ENCODE peak calls at places on chromosomes 11 and 22, in ten cellular contexts. U, D, M, Y, K, V, F, J, B and G are unnamed samples.

GRCh38 chr22:41822289-41823057 is 10.4 kb upstream of the SREBF2 start:
- DNase-seq in Y (peak; percentile 64), M (no peak), B (peak; percentile 40), V (peak; percentile 61), U (peak; percentile 73), K (peak; percentile 45), D (no peak), F (no peak), J (no peak), G (peak; percentile 58)

GRCh38 chr11:58788355-58789023 is 56.0 kb downstream of the GLYATL2 start:
- DNase-seq in J (peak; percentile 8), B (peak; percentile 59), M (no peak), K (peak; percentile 47), Y (peak; percentile 48), D (no peak), U (peak; percentile 71), V (peak; percentile 66), F (no peak), G (peak; percentile 15)

GRCh38 chr22:29938285-29938693 is 55.3 kb downstream of the MTMR3 start:
- DNase-seq in B (no peak), K (no peak), D (no peak), J (no peak), M (no peak), V (peak; percentile 5), U (no peak), Y (no peak), F (no peak), G (no peak)

GRCh38 chr11:84909740-84910139 is 717.4 kb downstream of the DLG2 start:
- DNase-seq in D (no peak), F (no peak), K (no peak), Y (no peak), V (no peak), U (no peak), M (no peak), B (no peak), J (no peak), G (no peak)

GRCh38 chr11:65425971-65426838 is 3.6 kb downstream of the NEAT1 start:
- DNase-seq in B (no peak), V (peak; percentile 86), K (peak; percentile 73), U (peak; percentile 85), J (no peak), F (no peak), Y (peak; percentile 79), M (no peak), D (no peak), G (no peak)

GRCh38 chr22:39325392-39325932 is 6.0 kb upstream of the RPL3 start:
- DNase-seq in D (no peak), Y (no peak), V (peak; percentile 68), K (no peak), M (no peak), B (no peak), F (no peak), U (no peak), J (no peak), G (no peak)

GRCh38 chr22:42444060-42444904 is 12.1 kb upstream of the NFAM1 start:
- DNase-seq in D (peak; percentile 86), Y (peak; percentile 79), M (peak; percentile 87), B (peak; percentile 82), V (peak; percentile 89), K (peak; percentile 77), U (peak; percentile 95), F (peak; percentile 58), J (peak; percentile 69), G (peak; percentile 67)

GRCh38 chr11:65861533-65862183 is 1.4 kb downstream of the MUS81 start:
- DNase-seq in V (no peak), F (peak; percentile 14), U (no peak), J (no peak), M (no peak), D (no peak), B (no peak), Y (no peak), K (no peak), G (no peak)

GRCh38 chr22:46067159-46068111 is 82.9 kb upstream of the PPARA start:
- DNase-seq in F (no peak), J (no peak), D (no peak), U (peak; percentile 68), V (peak; percentile 51), Y (no peak), M (peak; percentile 16), K (no peak), B (peak; percentile 26), G (no peak)

GRCh38 chr11:70503878-70504240 is 105.5 kb downstream of the CTTN start:
- DNase-seq in M (no peak), Y (no peak), F (no peak), U (no peak), V (no peak), D (no peak), K (no peak), J (no peak), B (no peak), G (no peak)

GRCh38 chr11:79087238-79087956 is 353.4 kb downstream of the TENM4 start:
- DNase-seq in V (peak; percentile 97), B (no peak), J (no peak), F (no peak), M (no peak), K (no peak), U (peak; percentile 82), D (no peak), Y (no peak), G (peak; percentile 8)

GRCh38 chr22:22030493-22031182 is 48.1 kb upstream of the TOP3B start:
- DNase-seq in F (peak; percentile 62), M (no peak), U (peak; percentile 44), K (no peak), D (no peak), Y (no peak), V (peak; percentile 13), J (no peak), B (peak; percentile 23), G (no peak)

GRCh38 chr11:128345316-128345715 is 242.0 kb downstream of the ETS1 start:
- DNase-seq in U (no peak), F (no peak), V (no peak), D (no peak), M (no peak), K (no peak), Y (peak; percentile 48), J (no peak), B (no peak), G (no peak)

GRCh38 chr22:47588583-47588970 is 826.1 kb downstream of the TBC1D22A start:
- DNase-seq in B (no peak), Y (no peak), D (no peak), U (no peak), M (no peak), K (no peak), V (no peak), F (no peak), J (no peak), G (no peak)

GRCh38 chr22:45353816-45354215 is 44.1 kb downstream of the FAM118A start:
- DNase-seq in J (no peak), K (no peak), V (no peak), U (no peak), Y (no peak), M (no peak), B (no peak), D (no peak), F (no peak), G (no peak)

GRCh38 chr11:119362741-119363080 is 16.2 kb upstream of the MFRP start:
- DNase-seq in J (no peak), D (no peak), U (no peak), V (no peak), B (no peak), M (no peak), K (no peak), F (no peak), Y (no peak), G (no peak)

GRCh38 chr11:84355911-84356310 is 1069.7 kb upstream of the CCDC90B start:
- DNase-seq in B (no peak), M (no peak), U (no peak), D (no peak), J (no peak), K (no peak), V (no peak), Y (no peak), F (no peak), G (no peak)

GRCh38 chr11:9489366-9489765 is 28.6 kb downstream of the ZNF143 start:
- DNase-seq in K (no peak), Y (no peak), D (no peak), B (no peak), V (peak; percentile 85), F (no peak), M (no peak), U (peak; percentile 84), J (no peak), G (no peak)

GRCh38 chr11:65429069-65429681 is 6.6 kb downstream of the NEAT1 start:
- DNase-seq in F (no peak), B (no peak), V (peak; percentile 78), K (peak; percentile 66), D (no peak), J (no peak), Y (no peak), U (peak; percentile 87), M (no peak), G (peak; percentile 51)

GRCh38 chr11:83051760-83052671 is 19.7 kb downstream of the RAB30 start:
- DNase-seq in V (peak; percentile 99), M (peak; percentile 50), D (no peak), F (no peak), U (peak; percentile 99), J (no peak), K (peak; percentile 70), Y (no peak), B (no peak), G (peak; percentile 78)

GRCh38 chr11:111815489-111815888 is 49.3 kb upstream of the PPP2R1B start:
- DNase-seq in J (no peak), D (no peak), B (no peak), Y (no peak), M (no peak), K (no peak), V (peak; percentile 61), U (no peak), F (no peak), G (no peak)

GRCh38 chr22:29096736-29097669 is 24.2 kb downstream of the KREMEN1 start:
- DNase-seq in U (no peak), Y (no peak), J (no peak), V (peak; percentile 38), K (peak; percentile 63), F (no peak), M (no peak), D (peak; percentile 15), B (no peak), G (peak; percentile 46)

GRCh38 chr22:27779650-27780049 is 21.9 kb downstream of the MN1 start:
- DNase-seq in U (no peak), J (no peak), D (no peak), V (no peak), Y (no peak), F (no peak), K (no peak), B (no peak), M (no peak), G (no peak)